ENCODE peak calls at places on chromosomes 16 and 17, in eight cellular contexts. I is breast epithelium, H is fibroblast of lung, F is SJSA1, A is tibial artery, P is colonic mucosa, R is Peyer's patch, D is thoracic aorta. K is an unnamed sample. For H3K4me1 and H3K9me3, the result is how much of the 10 kb centered on the place peaks cover.

GRCh38 chr17:36910513-36910912 is 26.8 kb upstream of the LHX1 start:
- DNase-seq in I (no peak), D (no peak), R (no peak), H (no peak), F (no peak), A (no peak), P (no peak), K (no peak)

GRCh38 chr16:30096862-30097563 is 1.0 kb upstream of the YPEL3 start:
- DNase-seq in P (no peak), F (no peak), H (no peak), D (no peak), I (no peak), R (no peak), A (no peak), K (no peak)

GRCh38 chr17:5530265-5530782 is 44.0 kb downstream of the MIS12 start:
- DNase-seq in P (no peak), R (no peak), I (no peak), A (no peak), H (no peak), D (no peak), F (no peak), K (no peak)

GRCh38 chr17:64240741-64241347 is 22.2 kb downstream of the TEX2 start:
- DNase-seq in A (peak), R (no peak), H (peak), F (peak), I (no peak), P (peak), D (no peak), K (peak)

GRCh38 chr16:706189-707061 is 824 bp upstream of the FBXL16 start:
- DNase-seq in D (no peak), I (no peak), R (no peak), H (no peak), A (no peak), F (no peak), P (no peak), K (no peak)

GRCh38 chr16:69607674-69608073 is 41.9 kb downstream of the NFAT5 start:
- DNase-seq in I (no peak), D (no peak), H (no peak), A (no peak), R (no peak), P (no peak), F (no peak), K (no peak)

GRCh38 chr16:83115491-83116232 is 488.9 kb downstream of the CDH13 start:
- DNase-seq in I (no peak), P (no peak), R (no peak), A (no peak), D (no peak), F (no peak), H (no peak), K (no peak)

GRCh38 chr16:14559809-14560227 is 70.2 kb downstream of the PARN start:
- DNase-seq in D (no peak), P (no peak), I (no peak), H (no peak), A (peak), R (no peak), F (peak), K (no peak)

GRCh38 chr16:85300451-85300968 is 188.2 kb upstream of the CIBAR2 start:
- DNase-seq in A (no peak), P (no peak), D (no peak), F (no peak), R (no peak), I (no peak), H (no peak), K (no peak)

GRCh38 chr16:11256657-11257130 is 690 bp upstream of the SOCS1 start:
- DNase-seq in D (no peak), A (peak), H (peak), R (peak), I (no peak), F (peak), P (peak), K (no peak)

GRCh38 chr17:77128895-77129567 is 11.7 kb upstream of the SEC14L1 start:
- DNase-seq in P (no peak), I (no peak), F (no peak), D (no peak), H (no peak), A (no peak), R (no peak), K (no peak)

GRCh38 chr17:30352247-30352814 is 18.5 kb upstream of the TMIGD1 start:
- DNase-seq in F (no peak), R (no peak), I (no peak), H (no peak), P (no peak), A (no peak), D (no peak), K (no peak)

GRCh38 chr16:14399397-14400284 is 230.4 kb downstream of the PARN start:
- DNase-seq in I (no peak), D (peak), A (peak), F (peak), H (peak), P (no peak), R (no peak), K (peak)

GRCh38 chr16:26605872-26606271 is 460.9 kb upstream of the C16orf82 start:
- DNase-seq in I (no peak), P (no peak), H (no peak), R (no peak), F (no peak), D (no peak), A (no peak), K (no peak)

GRCh38 chr16:58127634-58128033 is 1.5 kb downstream of the CFAP20 start:
- DNase-seq in I (no peak), F (no peak), D (no peak), P (no peak), A (peak), R (no peak), H (no peak), K (no peak)

DNA sequence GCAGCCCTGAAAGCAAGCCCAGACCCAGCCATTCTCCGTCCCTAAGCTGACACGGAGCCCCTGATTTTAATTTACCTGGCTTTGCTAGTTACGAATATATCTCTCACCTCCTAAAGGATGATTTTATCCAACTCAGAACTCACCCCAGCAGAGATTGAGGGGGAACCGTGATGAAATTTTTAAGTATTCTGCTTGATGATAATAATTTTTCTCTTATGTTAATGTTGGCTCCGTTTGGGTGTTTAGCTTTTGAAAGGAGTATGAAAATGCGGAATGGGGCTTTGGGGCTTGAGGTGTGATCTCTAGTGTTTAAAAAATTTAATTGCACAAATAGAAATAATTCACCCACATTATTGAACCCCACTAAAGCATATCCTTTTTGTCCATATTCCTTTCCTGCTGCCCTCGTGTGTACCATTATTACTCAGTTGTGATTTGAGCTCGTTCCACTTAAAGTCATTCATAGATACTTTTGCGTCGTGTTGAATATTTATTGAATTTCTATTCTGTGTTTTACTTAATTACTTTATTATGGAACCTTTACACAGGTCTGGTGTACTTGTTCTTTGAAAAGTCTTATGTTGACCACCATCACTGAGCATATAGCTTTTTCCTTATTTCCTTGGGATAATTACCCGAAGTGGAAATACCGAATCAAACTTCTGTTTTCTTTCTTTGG is 775 bp downstream of the PRPSAP2 start:
- DNase-seq in I (no peak), H (no peak), D (no peak), R (no peak), A (no peak), F (no peak), P (no peak), K (no peak)
- H3K27ac ChIP-seq in I (peak), H (peak), D (peak), R (peak), A (peak), F (peak), P (peak), K (peak)

DNA sequence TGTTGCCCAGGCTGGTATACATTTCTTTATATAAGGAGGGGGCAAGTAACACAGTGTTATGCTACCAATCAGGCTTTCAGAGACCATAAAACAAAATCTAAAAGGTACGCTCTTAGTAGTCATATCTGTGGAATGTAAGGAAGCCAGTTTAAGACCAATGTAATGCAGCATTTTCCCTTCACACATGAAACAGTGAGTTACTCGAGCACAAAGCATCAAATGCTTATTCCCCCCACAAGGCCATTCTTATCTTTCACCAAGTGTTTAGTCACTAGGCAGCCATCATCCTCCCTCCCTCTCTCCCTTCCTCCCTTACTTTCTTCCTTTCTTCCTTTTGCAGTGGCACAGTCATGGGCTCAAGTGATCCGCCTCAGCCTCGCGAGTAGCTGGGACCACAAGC is 12.8 kb downstream of the HMOX2 start:
- DNase-seq in F (peak), A (no peak), D (no peak), H (peak), I (no peak), R (no peak), P (no peak), K (no peak)
- H3K4me1 ChIP-seq in F (under half), A (under half), D (under half), H (under half), I (under half), R (under half), P (under half), K (under half)

GRCh38 chr17:144936-145670 is 7.7 kb downstream of the SCGB1C2 start:
- DNase-seq in I (peak), F (no peak), D (no peak), R (no peak), H (no peak), A (peak), P (peak), K (peak)
- H3K9me3 ChIP-seq in I (under half), F (under half), D (under half), R (under half), H (under half), A (under half), P (under half), K (under half)

DNA sequence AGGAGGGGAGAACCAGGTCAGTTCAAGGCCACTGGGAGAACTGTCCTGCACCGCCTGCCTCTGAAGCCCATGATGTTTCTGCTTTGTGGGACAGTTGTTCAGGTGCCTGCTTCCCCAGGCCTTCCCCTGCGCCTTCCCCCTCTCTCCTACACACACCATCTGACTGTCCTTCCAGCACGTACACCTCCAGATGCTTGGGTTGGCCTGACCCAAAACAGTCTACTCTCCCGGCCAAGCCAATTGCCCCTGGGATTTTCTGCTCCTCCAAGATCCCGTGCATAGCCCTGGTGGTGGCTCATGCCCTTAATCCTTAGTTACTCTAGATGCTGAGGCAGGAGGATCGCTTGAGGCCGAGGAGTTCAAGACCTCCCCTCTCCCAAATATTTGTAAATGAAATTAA is 684 bp upstream of the RSAD1 start:
- DNase-seq in A (no peak), R (no peak), H (no peak), D (no peak), I (no peak), F (no peak), P (no peak), K (no peak)
- H3K27ac ChIP-seq in A (peak), R (peak), H (no peak), D (peak), I (peak), F (no peak), P (peak), K (peak)

DNA sequence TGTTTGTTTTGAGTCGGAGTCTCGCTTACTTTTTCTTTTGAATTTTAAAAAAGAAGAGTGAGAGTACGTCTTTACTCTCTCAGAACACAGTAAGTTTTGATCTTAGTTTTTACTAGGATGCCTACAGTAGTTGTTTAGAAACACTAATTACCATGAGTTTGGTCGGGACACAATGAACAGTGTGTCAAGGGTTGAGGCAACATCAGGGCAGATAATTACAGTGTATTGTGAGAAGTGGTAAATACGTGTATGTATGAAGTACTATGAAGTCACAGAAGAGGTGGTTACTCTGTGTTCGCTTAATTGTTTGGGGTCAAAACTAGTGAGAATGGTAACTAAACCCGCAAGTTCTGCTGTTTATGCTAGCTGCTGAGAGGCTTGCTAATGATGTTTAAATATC is 18.2 kb downstream of the PAFAH1B1 start:
- DNase-seq in D (no peak), P (no peak), H (no peak), F (no peak), R (no peak), I (no peak), A (no peak), K (no peak)
- H3K4me1 ChIP-seq in D (under half), P (under half), H (under half), F (under half), R (under half), I (under half), A (half or more), K (under half)

DNA sequence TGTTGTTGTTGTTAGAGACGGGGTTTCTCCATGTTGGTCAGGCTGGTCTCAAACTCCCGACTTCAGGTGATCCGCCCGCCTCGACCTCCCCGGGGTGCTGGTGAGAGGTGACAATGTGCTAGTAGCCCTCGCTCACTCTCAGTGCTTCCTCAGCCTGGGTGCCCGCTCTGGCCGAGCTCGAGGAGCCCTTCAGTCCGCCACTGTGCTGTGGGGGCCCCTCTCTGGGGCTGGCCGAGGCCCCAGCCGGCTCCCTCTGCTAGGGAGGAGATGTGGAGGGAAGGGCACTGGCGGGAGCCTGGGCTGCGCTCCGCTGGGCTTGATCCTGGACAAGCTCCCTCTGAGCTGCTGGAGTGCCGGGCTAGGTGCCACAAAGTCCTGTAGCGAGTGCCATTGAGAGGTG is 21.7 kb upstream of the RBL2 start:
- DNase-seq in R (no peak), I (no peak), H (no peak), F (no peak), D (no peak), A (no peak), P (no peak), K (no peak)
- H3K9me3 ChIP-seq in R (under half), I (under half), H (under half), F (under half), D (under half), A (under half), P (under half), K (under half)

DNA sequence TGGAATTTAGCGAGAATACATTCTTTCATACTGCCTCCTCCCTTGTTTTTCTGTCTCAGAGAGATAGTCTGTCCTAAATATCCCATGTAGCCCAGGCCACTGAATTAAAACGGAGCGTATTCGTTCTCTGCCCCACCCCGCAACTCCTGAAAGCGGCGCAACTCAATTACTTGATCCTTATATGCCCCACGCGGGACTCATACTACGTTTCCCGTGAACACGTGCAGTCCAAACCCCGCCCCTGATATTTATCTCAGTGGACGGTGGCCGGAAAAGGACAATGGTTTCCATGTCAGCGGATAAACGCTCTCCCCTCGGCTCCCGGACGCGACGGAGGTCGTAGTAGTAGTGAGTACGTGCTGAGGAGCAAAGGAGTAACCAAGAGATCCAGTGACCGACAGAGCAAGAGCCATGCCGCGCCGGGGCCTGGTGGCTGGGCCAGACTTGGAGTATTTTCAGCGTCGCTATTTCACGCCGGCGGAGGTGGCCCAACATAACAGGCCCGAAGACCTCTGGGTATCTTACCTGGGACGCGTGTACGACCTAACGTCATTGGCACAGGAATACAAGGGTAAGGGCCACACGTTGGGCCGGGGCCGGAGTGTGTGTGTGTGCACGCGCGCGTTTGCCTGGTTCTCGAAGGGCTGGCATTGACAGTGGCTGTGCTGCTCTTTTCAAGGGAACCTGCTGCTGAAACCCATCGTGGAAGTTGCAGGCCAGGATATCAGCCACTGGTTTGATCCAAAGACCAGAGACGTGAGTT is at the start of gene CYB5D1:
- DNase-seq in R (peak), F (peak), D (peak), A (peak), I (peak), H (peak), P (peak), K (peak)
- H3K27ac ChIP-seq in R (peak), F (peak), D (peak), A (peak), I (peak), H (peak), P (peak), K (peak)

GRCh38 chr17:75088465-75088895 is 726 bp downstream of the SLC16A5 start:
- DNase-seq in H (no peak), I (no peak), P (no peak), D (no peak), F (no peak), A (no peak), R (no peak), K (no peak)
- H3K4me1 ChIP-seq in H (under half), I (under half), P (under half), D (under half), F (under half), A (under half), R (under half), K (under half)

K was measured in uterus.